ENCODE peak calls at places on chromosomes 12 and 14, in six cellular contexts. One of them, this sample, is unnamed.

GRCh38 chr14:104206281-104206904 is 68.0 kb downstream of the KIF26A start:
- DNase-seq in BE2C: peak
- DNase-seq in HCEC 1CT: no peak
- DNase-seq in AG09309: no peak
- DNase-seq in activated CD8-positive, alpha-beta memory T cell treated with anti-CD3 and anti-CD28 coated beads for 1 hour: no peak
- DNase-seq in T-cell: no peak
- DNase-seq in this sample: peak

GRCh38 chr14:31278883-31279282 is 71.3 kb upstream of the HECTD1 start:
- DNase-seq in T-cell: no peak
- DNase-seq in activated CD8-positive, alpha-beta memory T cell treated with anti-CD3 and anti-CD28 coated beads for 1 hour: no peak
- DNase-seq in BE2C: no peak
- DNase-seq in HCEC 1CT: no peak
- DNase-seq in AG09309: no peak
- DNase-seq in this sample: no peak

GRCh38 chr14:74509587-74510210 is 16.1 kb downstream of the ISCA2 start:
- DNase-seq in HCEC 1CT: no peak
- DNase-seq in T-cell: no peak
- DNase-seq in activated CD8-positive, alpha-beta memory T cell treated with anti-CD3 and anti-CD28 coated beads for 1 hour: no peak
- DNase-seq in AG09309: no peak
- DNase-seq in BE2C: no peak
- DNase-seq in this sample: no peak

GRCh38 chr14:28673056-28673455 is 93.5 kb upstream of the FOXG1 start:
- DNase-seq in activated CD8-positive, alpha-beta memory T cell treated with anti-CD3 and anti-CD28 coated beads for 1 hour: no peak
- DNase-seq in T-cell: no peak
- DNase-seq in BE2C: no peak
- DNase-seq in HCEC 1CT: peak
- DNase-seq in AG09309: no peak
- DNase-seq in this sample: no peak

GRCh38 chr12:7241404-7242005 is 52.0 kb downstream of the PEX5 start:
- DNase-seq in activated CD8-positive, alpha-beta memory T cell treated with anti-CD3 and anti-CD28 coated beads for 1 hour: no peak
- DNase-seq in T-cell: no peak
- DNase-seq in BE2C: no peak
- DNase-seq in AG09309: peak
- DNase-seq in HCEC 1CT: peak
- DNase-seq in this sample: peak

GRCh38 chr14:39912192-39913100 is 480.2 kb upstream of the FBXO33 start:
- DNase-seq in T-cell: no peak
- DNase-seq in AG09309: no peak
- DNase-seq in BE2C: no peak
- DNase-seq in HCEC 1CT: no peak
- DNase-seq in activated CD8-positive, alpha-beta memory T cell treated with anti-CD3 and anti-CD28 coated beads for 1 hour: no peak
- DNase-seq in this sample: no peak

GRCh38 chr12:124352839-124353238 is 57.9 kb downstream of the RFLNA start:
- DNase-seq in HCEC 1CT: no peak
- DNase-seq in BE2C: peak
- DNase-seq in AG09309: no peak
- DNase-seq in activated CD8-positive, alpha-beta memory T cell treated with anti-CD3 and anti-CD28 coated beads for 1 hour: no peak
- DNase-seq in T-cell: no peak
- DNase-seq in this sample: peak

GRCh38 chr14:75132374-75133086 is 5.7 kb upstream of the NEK9 start:
- DNase-seq in activated CD8-positive, alpha-beta memory T cell treated with anti-CD3 and anti-CD28 coated beads for 1 hour: no peak
- DNase-seq in HCEC 1CT: peak
- DNase-seq in BE2C: peak
- DNase-seq in T-cell: peak
- DNase-seq in AG09309: peak
- DNase-seq in this sample: peak

GRCh38 chr14:99879401-99880295 is 86.4 kb downstream of the EML1 start:
- DNase-seq in HCEC 1CT: peak
- DNase-seq in AG09309: peak
- DNase-seq in T-cell: no peak
- DNase-seq in activated CD8-positive, alpha-beta memory T cell treated with anti-CD3 and anti-CD28 coated beads for 1 hour: no peak
- DNase-seq in BE2C: no peak
- DNase-seq in this sample: peak

GRCh38 chr12:57216931-57217871 is 607 bp downstream of the NXPH4 start:
- DNase-seq in T-cell: no peak
- DNase-seq in activated CD8-positive, alpha-beta memory T cell treated with anti-CD3 and anti-CD28 coated beads for 1 hour: no peak
- DNase-seq in HCEC 1CT: no peak
- DNase-seq in AG09309: no peak
- DNase-seq in BE2C: no peak
- DNase-seq in this sample: no peak

GRCh38 chr12:120826335-120826734 is 77.8 kb downstream of the SPPL3 start:
- DNase-seq in AG09309: no peak
- DNase-seq in HCEC 1CT: no peak
- DNase-seq in activated CD8-positive, alpha-beta memory T cell treated with anti-CD3 and anti-CD28 coated beads for 1 hour: no peak
- DNase-seq in BE2C: no peak
- DNase-seq in T-cell: no peak
- DNase-seq in this sample: no peak